ENCODE peak calls at places on chromosome 18, in four cellular contexts. A is heart right ventricle, S is left ventricle myocardium inferior, N is SJSA1. M is an unnamed sample.

GRCh38 chr18:46433121-46433826 is 223.7 kb downstream of the LOXHD1 start:
- DNase-seq in N (peak; percentile 34), A (no peak), S (no peak), M (no peak)

GRCh38 chr18:50240083-50240563 is 26.2 kb downstream of the CFAP53 start:
- DNase-seq in N (no peak), A (no peak), S (no peak), M (no peak)

GRCh38 chr18:26480897-26481795 is 67.2 kb downstream of the KCTD1 start:
- DNase-seq in A (no peak), S (no peak), N (peak; percentile 56), M (no peak)

GRCh38 chr18:79949571-79950439 is 1.6 kb downstream of the SLC66A2 start:
- DNase-seq in N (no peak), A (peak; percentile 45), S (peak; percentile 60), M (no peak)

GRCh38 chr18:79463424-79463960 is 67.8 kb downstream of the NFATC1 start:
- DNase-seq in S (no peak), A (no peak), N (no peak), M (no peak)

GRCh38 chr18:25341861-25342260 is 10.1 kb downstream of the ZNF521 start:
- DNase-seq in A (no peak), S (no peak), N (no peak), M (no peak)

GRCh38 chr18:51955136-51955535 is 384.9 kb upstream of the DCC start:
- DNase-seq in A (no peak), S (no peak), N (no peak), M (no peak)

GRCh38 chr18:78678318-78678695 is 301.3 kb upstream of the SALL3 start:
- DNase-seq in A (no peak), S (no peak), N (no peak), M (no peak)

GRCh38 chr18:60020107-60020925 is 120.5 kb downstream of the PMAIP1 start:
- DNase-seq in S (no peak), A (no peak), N (no peak), M (no peak)

GRCh38 chr18:55400590-55401274 is 187.3 kb downstream of the TCF4 start:
- DNase-seq in N (no peak), S (no peak), A (no peak), M (no peak)

GRCh38 chr18:37483221-37483971 is 82.2 kb downstream of the CELF4 start:
- DNase-seq in N (no peak), A (no peak), S (no peak), M (no peak)

GRCh38 chr18:53380063-53380639 is 844.3 kb downstream of the MBD2 start:
- DNase-seq in S (no peak), A (no peak), N (no peak), M (no peak)

GRCh38 chr18:68714707-68715496 is at the start of gene TMX3:
- DNase-seq in N (peak; percentile 90), A (peak; percentile 93), S (peak; percentile 93), M (peak; percentile 89)

GRCh38 chr18:36179562-36180334 is 7.5 kb upstream of the MOCOS start:
- DNase-seq in A (peak; percentile 71), S (peak; percentile 77), N (no peak), M (peak; percentile 84)

GRCh38 chr18:657998-658946 is 819 bp downstream of the TYMS start:
- DNase-seq in S (peak; percentile 82), A (peak; percentile 77), N (peak; percentile 95), M (peak; percentile 86)

GRCh38 chr18:37176307-37176934 is 347.5 kb downstream of the KIAA1328 start:
- DNase-seq in A (no peak), S (no peak), N (no peak), M (no peak)

GRCh38 chr18:8215741-8216140 is 393.5 kb upstream of the RAB12 start:
- DNase-seq in N (no peak), A (no peak), S (no peak), M (no peak)

GRCh38 chr18:27143580-27144287 is 41.4 kb downstream of the CHST9 start:
- DNase-seq in N (no peak), A (peak; percentile 43), S (peak; percentile 54), M (no peak)

GRCh38 chr18:80182855-80183254 is 64.5 kb downstream of the PARD6G start:
- DNase-seq in A (no peak), N (no peak), S (no peak), M (no peak)

GRCh38 chr18:52716926-52717325 is 376.9 kb downstream of the DCC start:
- DNase-seq in S (no peak), A (no peak), N (no peak), M (no peak)

GRCh38 chr18:54117853-54118773 is 106.4 kb downstream of the MBD2 start:
- DNase-seq in S (no peak), A (no peak), N (no peak), M (no peak)

GRCh38 chr18:27130029-27130428 is 55.1 kb downstream of the CHST9 start:
- DNase-seq in S (no peak), A (no peak), N (no peak), M (no peak)

GRCh38 chr18:8659609-8660242 is 45.6 kb upstream of the MTCL1 start:
- DNase-seq in S (no peak), N (no peak), A (no peak), M (no peak)

GRCh38 chr18:55501594-55502345 is 86.2 kb downstream of the TCF4 start:
- DNase-seq in N (no peak), A (no peak), S (no peak), M (no peak)

GRCh38 chr18:5720132-5720531 is 175.2 kb downstream of the TMEM200C start:
- DNase-seq in A (no peak), S (no peak), N (no peak), M (no peak)

GRCh38 chr18:70172225-70172624 is 33.3 kb downstream of the RTTN start:
- DNase-seq in S (no peak), N (no peak), A (no peak), M (no peak)

GRCh38 chr18:21074336-21075323 is 37.0 kb downstream of the ROCK1 start:
- DNase-seq in A (no peak), N (no peak), S (no peak), M (no peak)

GRCh38 chr18:7844418-7844817 is 277.3 kb downstream of the PTPRM start:
- DNase-seq in N (no peak), A (no peak), S (no peak), M (no peak)

GRCh38 chr18:46325836-46326235 is 221.7 kb downstream of the HAUS1 start:
- DNase-seq in A (no peak), S (no peak), N (no peak), M (no peak)

GRCh38 chr18:79573921-79574491 is 105.6 kb upstream of the CTDP1 start:
- DNase-seq in A (no peak), S (no peak), N (peak; percentile 37), M (peak; percentile 13)

GRCh38 chr18:51151568-51152511 is 45.6 kb downstream of the MEX3C start:
- DNase-seq in S (no peak), N (no peak), A (no peak), M (no peak)

GRCh38 chr18:34039194-34039593 is 185.5 kb downstream of the NOL4 start:
- DNase-seq in S (no peak), N (no peak), A (no peak), M (no peak)

GRCh38 chr18:832085-832681 is 20.1 kb upstream of the YES1 start:
- DNase-seq in N (no peak), S (peak; percentile 17), A (peak; percentile 22), M (no peak)

GRCh38 chr18:22170421-22171262 is 1.3 kb downstream of the GATA6 start:
- DNase-seq in N (peak; percentile 69), S (peak; percentile 71), A (peak; percentile 73), M (peak; percentile 70)

GRCh38 chr18:59008302-59008974 is 131.2 kb upstream of the SEC11C start:
- DNase-seq in S (no peak), N (peak; percentile 48), A (no peak), M (no peak)

GRCh38 chr18:77487951-77488740 is 238.5 kb downstream of the GALR1 start:
- DNase-seq in N (no peak), S (no peak), A (no peak), M (no peak)

GRCh38 chr18:61129001-61129400 is 204.2 kb upstream of the CDH20 start:
- DNase-seq in N (no peak), A (no peak), S (no peak), M (no peak)

GRCh38 chr18:68467966-68468365 is 246.9 kb downstream of the TMX3 start:
- DNase-seq in A (no peak), S (no peak), N (no peak), M (no peak)

GRCh38 chr18:61154866-61155265 is 178.4 kb upstream of the CDH20 start:
- DNase-seq in S (no peak), N (no peak), A (no peak), M (no peak)

GRCh38 chr18:75344161-75344560 is 83.3 kb downstream of the SMIM21 start:
- DNase-seq in N (no peak), S (no peak), A (no peak), M (no peak)
- H3K4me1 ChIP-seq in N (peaks cover 1% of the 10 kb centered on the region), S (no peaks in the 10 kb centered on the region), A (no peaks in the 10 kb centered on the region), M (no peaks in the 10 kb centered on the region)

DNA sequence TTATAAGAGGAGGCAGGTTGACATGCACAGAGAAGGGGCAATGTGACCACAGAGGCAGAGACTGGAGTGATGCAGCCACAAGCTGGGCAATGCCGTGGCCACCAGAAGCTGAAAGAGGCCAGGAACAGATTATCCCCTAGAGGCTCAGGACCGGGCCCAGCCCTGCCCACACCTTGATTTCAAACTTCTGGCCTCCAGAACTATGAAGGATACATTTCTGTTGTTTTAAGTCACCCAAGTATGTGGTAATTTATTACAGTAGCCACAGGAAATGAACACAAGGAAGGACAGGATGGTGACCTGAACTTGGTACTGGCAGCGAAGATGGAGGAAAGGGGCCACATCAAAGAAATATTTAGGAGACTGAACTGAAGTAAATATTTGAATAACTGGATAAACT is 66.8 kb upstream of the RIOK3 start:
- DNase-seq in N (no peak), A (no peak), S (no peak), M (no peak)
- H3K4me1 ChIP-seq in N (peaks cover 7% of the 10 kb centered on the region), A (no peaks in the 10 kb centered on the region), S (no peaks in the 10 kb centered on the region), M (no peaks in the 10 kb centered on the region)

DNA sequence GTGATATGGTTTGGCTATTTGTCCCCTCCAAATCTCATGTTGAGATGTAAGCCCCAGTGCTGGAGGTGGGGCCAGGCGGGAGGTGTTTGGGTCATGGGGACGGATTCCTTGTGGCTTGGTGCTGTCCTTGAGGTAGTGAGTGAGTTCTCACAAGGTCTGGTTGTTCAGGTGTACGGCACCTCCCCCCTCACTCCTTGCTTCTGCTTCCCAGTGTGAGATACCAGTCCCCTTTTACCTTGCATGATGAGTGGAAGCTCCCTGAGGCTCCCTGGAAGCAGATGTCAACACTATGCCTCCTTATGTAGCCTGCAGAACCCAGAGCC is 232.6 kb downstream of the LDLRAD4 start:
- DNase-seq in A (no peak), N (no peak), S (no peak), M (no peak)
- H3K4me1 ChIP-seq in A (peaks cover 42% of the 10 kb centered on the region), N (peaks cover 10% of the 10 kb centered on the region), S (peaks cover 83% of the 10 kb centered on the region), M (peaks cover 5% of the 10 kb centered on the region)

GRCh38 chr18:13039806-13040205 is 48.6 kb downstream of the CEP192 start:
- DNase-seq in N (no peak), S (no peak), A (no peak), M (no peak)

GRCh38 chr18:13048061-13048605 is 57.0 kb downstream of the CEP192 start:
- DNase-seq in S (no peak), A (no peak), N (no peak), M (no peak)

GRCh38 chr18:13043066-13043465 is 51.9 kb downstream of the CEP192 start:
- DNase-seq in A (no peak), N (no peak), S (no peak), M (no peak)
- H3K4me1 ChIP-seq in A (no peaks in the 10 kb centered on the region), N (no peaks in the 10 kb centered on the region), S (no peaks in the 10 kb centered on the region), M (no peaks in the 10 kb centered on the region)